ENCODE peak calls at places on chromosome 19, in ten cellular contexts. K is right lobe of liver, I is testis, S is ovary, Q is breast epithelium, X is tibial nerve, C is thyroid gland, F is stomach, D is IMR-90, B is adrenal gland. G is an unnamed sample. For H3K27me3, the result is how much of the 10 kb centered on the place peaks cover.

GRCh38 chr19:46755077-46755852 is 9.0 kb upstream of the STRN4 start:
- DNase-seq in K (no peak), I (no peak), S (no peak), Q (no peak), X (no peak), C (no peak), F (no peak), D (peak), B (no peak), G (peak)

GRCh38 chr19:4379383-4380253 is 20.7 kb downstream of the SH3GL1 start:
- DNase-seq in K (peak), I (no peak), S (no peak), Q (no peak), X (no peak), C (peak), F (peak), D (peak), B (peak), G (peak)

GRCh38 chr19:7912144-7912696 is 2.4 kb upstream of the TGFBR3L start:
- DNase-seq in K (peak), I (no peak), S (peak), Q (no peak), X (no peak), C (no peak), F (no peak), D (no peak), B (no peak), G (no peak)

GRCh38 chr19:33316521-33317284 is 14.4 kb upstream of the CEBPA start:
- DNase-seq in K (no peak), I (no peak), S (no peak), Q (no peak), X (no peak), C (no peak), F (no peak), D (no peak), B (no peak), G (no peak)

GRCh38 chr19:54464624-54465266 is 1.2 kb upstream of the LENG9 start:
- DNase-seq in K (peak), I (peak), S (peak), Q (peak), X (peak), C (peak), F (peak), D (peak), B (peak), G (peak)

GRCh38 chr19:22144394-22144793 is 52.4 kb downstream of the ZNF676 start:
- DNase-seq in K (no peak), I (no peak), S (no peak), Q (no peak), X (no peak), C (no peak), F (no peak), D (peak), B (no peak), G (no peak)

GRCh38 chr19:35483089-35483488 is 7.2 kb downstream of the KRTDAP start:
- DNase-seq in K (no peak), I (no peak), S (no peak), Q (no peak), X (no peak), C (no peak), F (no peak), D (no peak), B (no peak), G (no peak)

GRCh38 chr19:10818306-10819123 is 17.5 kb downstream of the TMED1 start:
- DNase-seq in K (no peak), I (no peak), S (no peak), Q (no peak), X (no peak), C (no peak), F (no peak), D (no peak), B (no peak), G (no peak)

GRCh38 chr19:35253316-35254286 is 4.8 kb downstream of the LSR start:
- DNase-seq in K (no peak), I (no peak), S (peak), Q (no peak), X (no peak), C (no peak), F (no peak), D (no peak), B (no peak), G (no peak)

GRCh38 chr19:4909172-4909896 is at the start of gene UHRF1:
- DNase-seq in K (no peak), I (no peak), S (no peak), Q (no peak), X (no peak), C (no peak), F (no peak), D (no peak), B (no peak), G (no peak)

GRCh38 chr19:47699360-47699917 is 13.8 kb upstream of the EHD2 start:
- DNase-seq in K (no peak), I (peak), S (peak), Q (peak), X (no peak), C (peak), F (peak), D (peak), B (peak), G (peak)

GRCh38 chr19:30604657-30605056 is 232.5 kb downstream of the ZNF536 start:
- DNase-seq in K (no peak), I (no peak), S (no peak), Q (no peak), X (no peak), C (no peak), F (no peak), D (no peak), B (no peak), G (no peak)

GRCh38 chr19:44662686-44663085 is 8.6 kb upstream of the CEACAM19 start:
- DNase-seq in K (no peak), I (peak), S (no peak), Q (no peak), X (no peak), C (no peak), F (no peak), D (peak), B (no peak), G (no peak)

GRCh38 chr19:43406297-43406696 is 8.4 kb upstream of the TEX101 start:
- DNase-seq in K (no peak), I (no peak), S (no peak), Q (peak), X (no peak), C (no peak), F (no peak), D (no peak), B (no peak), G (no peak)

GRCh38 chr19:28318469-28319179 is 894.3 kb downstream of the UQCRFS1 start:
- DNase-seq in K (no peak), I (no peak), S (no peak), Q (no peak), X (no peak), C (no peak), F (no peak), D (no peak), B (no peak), G (no peak)

GRCh38 chr19:36149673-36150406 is 2.4 kb downstream of the COX7A1 start:
- DNase-seq in K (no peak), I (no peak), S (no peak), Q (peak), X (no peak), C (peak), F (no peak), D (no peak), B (no peak), G (no peak)

GRCh38 chr19:3857449-3858003 is 11.3 kb downstream of the ZFR2 start:
- DNase-seq in K (no peak), I (no peak), S (no peak), Q (no peak), X (no peak), C (no peak), F (no peak), D (no peak), B (no peak), G (no peak)

GRCh38 chr19:45973564-45974338 is at the start of gene NOVA2:
- DNase-seq in K (peak), I (peak), S (peak), Q (no peak), X (peak), C (peak), F (peak), D (peak), B (peak), G (peak)

GRCh38 chr19:24051516-24051915 is 35.5 kb upstream of the ZNF254 start:
- DNase-seq in K (no peak), I (no peak), S (no peak), Q (no peak), X (no peak), C (no peak), F (no peak), D (no peak), B (no peak), G (no peak)

GRCh38 chr19:10478476-10478875 is 24.7 kb downstream of the KEAP1 start:
- DNase-seq in K (no peak), I (no peak), S (no peak), Q (no peak), X (no peak), C (no peak), F (no peak), D (peak), B (no peak), G (no peak)

GRCh38 chr19:52336117-52336811 is at the start of gene ZNF610:
- DNase-seq in K (peak), I (peak), S (peak), Q (peak), X (peak), C (peak), F (peak), D (peak), B (peak), G (peak)

GRCh38 chr19:35641515-35642151 is at the start of gene ETV2:
- DNase-seq in K (no peak), I (peak), S (peak), Q (no peak), X (no peak), C (no peak), F (peak), D (peak), B (no peak), G (peak)

GRCh38 chr19:57269515-57270250 is 10.6 kb upstream of the ZNF460 start:
- DNase-seq in K (no peak), I (no peak), S (no peak), Q (no peak), X (no peak), C (no peak), F (no peak), D (peak), B (no peak), G (peak)

GRCh38 chr19:7833225-7834156 is 3.5 kb downstream of the EVI5L start:
- DNase-seq in K (no peak), I (peak), S (no peak), Q (no peak), X (peak), C (peak), F (peak), D (peak), B (peak), G (no peak)

GRCh38 chr19:860481-861098 is 1.1 kb downstream of the CFD start:
- DNase-seq in K (no peak), I (peak), S (peak), Q (no peak), X (peak), C (peak), F (peak), D (peak), B (no peak), G (no peak)

GRCh38 chr19:1863638-1864479 is 480 bp upstream of the KLF16 start:
- DNase-seq in K (peak), I (peak), S (peak), Q (peak), X (peak), C (peak), F (peak), D (peak), B (peak), G (peak)
- TF ChIP-seq POLR2A in K (peak), I (no peak), S (peak), Q (no peak), X (no peak), C (no peak), F (no peak), D (peak), B (peak), G (peak)

GRCh38 chr19:39499932-39500331 is 1.2 kb downstream of the DLL3 start:
- DNase-seq in K (no peak), I (no peak), S (no peak), Q (no peak), X (no peak), C (no peak), F (no peak), D (no peak), B (no peak), G (no peak)
- H3K4me3 ChIP-seq in K (no peak), I (no peak), S (no peak), Q (no peak), X (no peak), C (no peak), F (no peak), D (no peak), B (no peak), G (no peak)

DNA sequence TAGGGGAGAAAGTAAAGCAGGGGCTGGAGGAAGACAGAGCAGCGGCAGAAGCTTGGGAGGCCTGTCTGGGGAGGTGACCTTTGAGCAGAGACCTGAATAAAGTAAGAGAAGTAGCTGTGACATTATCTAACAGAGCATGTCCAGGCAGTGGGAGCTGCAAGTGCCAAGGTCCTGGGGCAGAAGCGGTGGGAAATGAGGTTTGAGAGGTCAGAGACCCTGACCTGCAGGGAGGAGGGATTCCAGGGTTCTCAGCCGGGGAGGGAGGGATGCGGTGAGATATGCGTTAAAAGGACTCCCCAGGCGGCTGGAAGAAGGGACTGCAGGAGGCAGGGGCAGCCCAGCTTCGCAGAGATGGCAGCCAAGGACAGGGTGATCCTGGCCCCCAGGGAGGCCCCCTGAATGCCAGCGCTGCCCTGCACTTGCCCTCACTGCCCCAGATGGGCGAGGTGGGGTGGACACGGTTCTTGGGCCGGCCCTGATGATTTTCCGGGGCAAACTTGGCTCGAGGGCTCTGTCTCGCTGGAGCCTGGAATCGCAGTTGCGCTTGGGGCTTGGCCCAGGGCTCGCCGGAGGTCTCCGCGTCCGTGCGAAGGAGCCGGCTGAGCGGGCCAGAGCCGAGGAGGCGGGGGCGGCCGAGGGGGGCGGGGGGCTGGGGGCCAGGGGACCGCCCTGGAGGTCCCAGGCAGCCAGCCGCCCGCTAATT is 3.2 kb downstream of the CRLF1 start:
- DNase-seq in K (no peak), I (no peak), S (no peak), Q (no peak), X (no peak), C (no peak), F (no peak), D (no peak), B (no peak), G (no peak)
- H3K27me3 ChIP-seq in K (under half), I (under half), S (under half), Q (under half), X (half or more), C (under half), F (half or more), D (under half), B (under half), G (under half)

GRCh38 chr19:13138916-13139198 is 11.3 kb downstream of the STX10 start:
- DNase-seq in K (no peak), I (no peak), S (no peak), Q (no peak), X (no peak), C (no peak), F (no peak), D (no peak), B (no peak), G (no peak)

GRCh38 chr19:13138171-13138915 is 11.8 kb downstream of the STX10 start:
- DNase-seq in K (no peak), I (no peak), S (no peak), Q (no peak), X (no peak), C (no peak), F (no peak), D (no peak), B (no peak), G (no peak)

GRCh38 chr19:13135068-13136062 is 14.8 kb downstream of the STX10 start:
- DNase-seq in K (no peak), I (no peak), S (no peak), Q (no peak), X (no peak), C (peak), F (no peak), D (no peak), B (no peak), G (no peak)

GRCh38 chr19:13139633-13140311 is 10.4 kb downstream of the STX10 start:
- DNase-seq in K (no peak), I (no peak), S (no peak), Q (no peak), X (no peak), C (no peak), F (no peak), D (no peak), B (no peak), G (no peak)

GRCh38 chr19:13137290-13137794 is 12.8 kb downstream of the STX10 start:
- DNase-seq in K (no peak), I (no peak), S (no peak), Q (no peak), X (no peak), C (no peak), F (no peak), D (no peak), B (no peak), G (no peak)
- TF ChIP-seq POLR2A in K (no peak), I (no peak), S (no peak), Q (no peak), X (no peak), C (no peak), F (no peak), D (no peak), B (no peak), G (no peak)

GRCh38 chr19:40798223-40798996 is 581 bp upstream of the EGLN2 start:
- DNase-seq in K (peak), I (peak), S (peak), Q (peak), X (peak), C (peak), F (peak), D (peak), B (peak), G (peak)

GRCh38 chr19:40799558-40800338 is 757 bp downstream of the EGLN2 start:
- DNase-seq in K (peak), I (no peak), S (peak), Q (no peak), X (no peak), C (peak), F (peak), D (no peak), B (peak), G (peak)

GRCh38 chr19:40797963-40798222 is 1.1 kb upstream of the EGLN2 start:
- DNase-seq in K (no peak), I (no peak), S (no peak), Q (no peak), X (no peak), C (no peak), F (no peak), D (no peak), B (no peak), G (no peak)

GRCh38 chr19:40798997-40799557 is at the start of gene EGLN2:
- DNase-seq in K (no peak), I (no peak), S (no peak), Q (no peak), X (no peak), C (no peak), F (no peak), D (no peak), B (peak), G (peak)

GRCh38 chr19:40797166-40797962 is 1.6 kb upstream of the EGLN2 start:
- DNase-seq in K (no peak), I (no peak), S (no peak), Q (no peak), X (no peak), C (no peak), F (no peak), D (no peak), B (no peak), G (no peak)
- H3K4me3 ChIP-seq in K (no peak), I (no peak), S (no peak), Q (no peak), X (no peak), C (no peak), F (no peak), D (no peak), B (no peak), G (no peak)

GRCh38 chr19:49356382-49356781 is 5.8 kb downstream of the TEAD2 start:
- DNase-seq in K (no peak), I (no peak), S (no peak), Q (no peak), X (no peak), C (no peak), F (no peak), D (no peak), B (no peak), G (peak)
- H3K27me3 ChIP-seq in K (under half), I (under half), S (under half), Q (under half), X (under half), C (under half), F (under half), D (under half), B (under half), G (under half)

G was measured in endothelial cell of umbilical vein.